ENCODE peak calls at places on chromosome X, in nine cellular contexts. One of them, this sample, is unnamed.

GRCh38 chrX:48487362-48487785 is 11.4 kb downstream of the FTSJ1 start:
- DNase-seq in CD4-positive, alpha-beta memory T cell: no peak
- DNase-seq in IMR-90: peak; percentile 89
- DNase-seq in keratinocyte: peak; percentile 96
- DNase-seq in heart right ventricle: no peak
- DNase-seq in foreskin fibroblast: peak; percentile 83
- DNase-seq in fibroblast of lung: peak; percentile 90
- DNase-seq in mammary epithelial cell: peak; percentile 97
- DNase-seq in astrocyte of the spinal cord: peak; percentile 94
- DNase-seq in this sample: peak; percentile 96

GRCh38 chrX:14290335-14290734 is 239.0 kb upstream of the GLRA2 start:
- DNase-seq in astrocyte of the spinal cord: no peak
- DNase-seq in foreskin fibroblast: no peak
- DNase-seq in mammary epithelial cell: no peak
- DNase-seq in IMR-90: no peak
- DNase-seq in fibroblast of lung: no peak
- DNase-seq in heart right ventricle: no peak
- DNase-seq in CD4-positive, alpha-beta memory T cell: no peak
- DNase-seq in keratinocyte: no peak
- DNase-seq in this sample: peak; percentile 1

GRCh38 chrX:78658851-78659744 is at the start of gene RTL3:
- DNase-seq in heart right ventricle: no peak
- DNase-seq in mammary epithelial cell: peak; percentile 44
- DNase-seq in IMR-90: peak; percentile 78
- DNase-seq in astrocyte of the spinal cord: peak; percentile 88
- DNase-seq in keratinocyte: no peak
- DNase-seq in fibroblast of lung: peak; percentile 56
- DNase-seq in CD4-positive, alpha-beta memory T cell: no peak
- DNase-seq in foreskin fibroblast: peak; percentile 70
- DNase-seq in this sample: peak; percentile 0

GRCh38 chrX:101287402-101287801 is 3.7 kb downstream of the TAF7L start:
- DNase-seq in fibroblast of lung: peak; percentile 56
- DNase-seq in astrocyte of the spinal cord: peak; percentile 60
- DNase-seq in CD4-positive, alpha-beta memory T cell: peak; percentile 31
- DNase-seq in mammary epithelial cell: peak; percentile 25
- DNase-seq in heart right ventricle: no peak
- DNase-seq in IMR-90: peak; percentile 52
- DNase-seq in foreskin fibroblast: peak; percentile 62
- DNase-seq in keratinocyte: no peak
- DNase-seq in this sample: peak; percentile 41

GRCh38 chrX:14029039-14029424 is 660 bp downstream of the GEMIN8 start:
- DNase-seq in fibroblast of lung: peak; percentile 2
- DNase-seq in mammary epithelial cell: peak; percentile 17
- DNase-seq in astrocyte of the spinal cord: no peak
- DNase-seq in heart right ventricle: no peak
- DNase-seq in foreskin fibroblast: peak; percentile 27
- DNase-seq in keratinocyte: no peak
- DNase-seq in CD4-positive, alpha-beta memory T cell: no peak
- DNase-seq in IMR-90: no peak
- DNase-seq in this sample: no peak

GRCh38 chrX:124217289-124218251 is 114.9 kb upstream of the TEX13D start:
- DNase-seq in fibroblast of lung: no peak
- DNase-seq in IMR-90: no peak
- DNase-seq in astrocyte of the spinal cord: peak; percentile 37
- DNase-seq in CD4-positive, alpha-beta memory T cell: peak; percentile 81
- DNase-seq in keratinocyte: peak; percentile 23
- DNase-seq in foreskin fibroblast: peak; percentile 14
- DNase-seq in heart right ventricle: no peak
- DNase-seq in mammary epithelial cell: peak; percentile 83
- DNase-seq in this sample: peak; percentile 47

GRCh38 chrX:111322231-111322855 is 52.1 kb upstream of the CAPN6 start:
- DNase-seq in keratinocyte: no peak
- DNase-seq in foreskin fibroblast: no peak
- DNase-seq in IMR-90: no peak
- DNase-seq in mammary epithelial cell: no peak
- DNase-seq in CD4-positive, alpha-beta memory T cell: no peak
- DNase-seq in astrocyte of the spinal cord: no peak
- DNase-seq in heart right ventricle: no peak
- DNase-seq in fibroblast of lung: no peak
- DNase-seq in this sample: peak; percentile 5

GRCh38 chrX:17046478-17047097 is 100.1 kb downstream of the REPS2 start:
- DNase-seq in IMR-90: peak; percentile 67
- DNase-seq in CD4-positive, alpha-beta memory T cell: peak; percentile 25
- DNase-seq in heart right ventricle: no peak
- DNase-seq in mammary epithelial cell: peak; percentile 56
- DNase-seq in keratinocyte: no peak
- DNase-seq in fibroblast of lung: peak; percentile 84
- DNase-seq in foreskin fibroblast: peak; percentile 76
- DNase-seq in astrocyte of the spinal cord: peak; percentile 69
- DNase-seq in this sample: peak; percentile 67

GRCh38 chrX:27987862-27988646 is 6.8 kb upstream of the DCAF8L1 start:
- DNase-seq in mammary epithelial cell: no peak
- DNase-seq in fibroblast of lung: no peak
- DNase-seq in heart right ventricle: no peak
- DNase-seq in CD4-positive, alpha-beta memory T cell: no peak
- DNase-seq in IMR-90: no peak
- DNase-seq in foreskin fibroblast: no peak
- DNase-seq in astrocyte of the spinal cord: no peak
- DNase-seq in keratinocyte: no peak
- DNase-seq in this sample: no peak

GRCh38 chrX:45769919-45770582 is 569.4 kb upstream of the DIPK2B start:
- DNase-seq in keratinocyte: no peak
- DNase-seq in fibroblast of lung: peak; percentile 96
- DNase-seq in IMR-90: peak; percentile 91
- DNase-seq in heart right ventricle: peak; percentile 43
- DNase-seq in CD4-positive, alpha-beta memory T cell: no peak
- DNase-seq in foreskin fibroblast: peak; percentile 86
- DNase-seq in mammary epithelial cell: peak; percentile 86
- DNase-seq in astrocyte of the spinal cord: peak; percentile 92
- DNase-seq in this sample: peak; percentile 71

GRCh38 chrX:51641421-51642021 is 22.8 kb upstream of the CENPVL3 start:
- DNase-seq in keratinocyte: no peak
- DNase-seq in IMR-90: peak; percentile 60
- DNase-seq in fibroblast of lung: peak; percentile 64
- DNase-seq in foreskin fibroblast: peak; percentile 69
- DNase-seq in astrocyte of the spinal cord: peak; percentile 47
- DNase-seq in CD4-positive, alpha-beta memory T cell: no peak
- DNase-seq in mammary epithelial cell: peak; percentile 19
- DNase-seq in heart right ventricle: no peak
- DNase-seq in this sample: peak; percentile 58

GRCh38 chrX:126929071-126929470 is 109.5 kb downstream of the PRR32 start:
- DNase-seq in fibroblast of lung: no peak
- DNase-seq in astrocyte of the spinal cord: no peak
- DNase-seq in heart right ventricle: no peak
- DNase-seq in foreskin fibroblast: no peak
- DNase-seq in CD4-positive, alpha-beta memory T cell: no peak
- DNase-seq in mammary epithelial cell: no peak
- DNase-seq in IMR-90: no peak
- DNase-seq in keratinocyte: no peak
- DNase-seq in this sample: no peak

GRCh38 chrX:70264784-70265183 is 3.4 kb upstream of the ARR3 start:
- DNase-seq in heart right ventricle: no peak
- DNase-seq in foreskin fibroblast: no peak
- DNase-seq in keratinocyte: no peak
- DNase-seq in astrocyte of the spinal cord: no peak
- DNase-seq in mammary epithelial cell: no peak
- DNase-seq in CD4-positive, alpha-beta memory T cell: no peak
- DNase-seq in fibroblast of lung: peak; percentile 2
- DNase-seq in IMR-90: no peak
- DNase-seq in this sample: no peak

GRCh38 chrX:68994135-68994882 is 165.5 kb downstream of the EFNB1 start:
- DNase-seq in keratinocyte: no peak
- DNase-seq in astrocyte of the spinal cord: no peak
- DNase-seq in CD4-positive, alpha-beta memory T cell: no peak
- DNase-seq in IMR-90: no peak
- DNase-seq in heart right ventricle: no peak
- DNase-seq in mammary epithelial cell: no peak
- DNase-seq in foreskin fibroblast: no peak
- DNase-seq in fibroblast of lung: no peak
- DNase-seq in this sample: no peak

GRCh38 chrX:24619647-24620046 is 27.5 kb downstream of the PCYT1B start:
- DNase-seq in heart right ventricle: no peak
- DNase-seq in IMR-90: peak; percentile 38
- DNase-seq in astrocyte of the spinal cord: peak; percentile 58
- DNase-seq in foreskin fibroblast: peak; percentile 72
- DNase-seq in mammary epithelial cell: peak; percentile 54
- DNase-seq in keratinocyte: no peak
- DNase-seq in CD4-positive, alpha-beta memory T cell: no peak
- DNase-seq in fibroblast of lung: peak; percentile 62
- DNase-seq in this sample: peak; percentile 38

GRCh38 chrX:41164469-41164868 is 79.2 kb downstream of the USP9X start:
- DNase-seq in foreskin fibroblast: no peak
- DNase-seq in mammary epithelial cell: no peak
- DNase-seq in fibroblast of lung: no peak
- DNase-seq in astrocyte of the spinal cord: no peak
- DNase-seq in keratinocyte: no peak
- DNase-seq in CD4-positive, alpha-beta memory T cell: no peak
- DNase-seq in IMR-90: no peak
- DNase-seq in heart right ventricle: no peak
- DNase-seq in this sample: no peak

GRCh38 chrX:107768051-107768450 is 7.5 kb downstream of the TSC22D3 start:
- DNase-seq in foreskin fibroblast: no peak
- DNase-seq in mammary epithelial cell: no peak
- DNase-seq in fibroblast of lung: no peak
- DNase-seq in heart right ventricle: no peak
- DNase-seq in CD4-positive, alpha-beta memory T cell: no peak
- DNase-seq in IMR-90: no peak
- DNase-seq in keratinocyte: no peak
- DNase-seq in astrocyte of the spinal cord: no peak
- DNase-seq in this sample: no peak

GRCh38 chrX:31550169-31550568 is 478.3 kb upstream of the FTHL17 start:
- DNase-seq in astrocyte of the spinal cord: no peak
- DNase-seq in fibroblast of lung: no peak
- DNase-seq in IMR-90: no peak
- DNase-seq in mammary epithelial cell: no peak
- DNase-seq in foreskin fibroblast: no peak
- DNase-seq in keratinocyte: no peak
- DNase-seq in heart right ventricle: no peak
- DNase-seq in CD4-positive, alpha-beta memory T cell: no peak
- DNase-seq in this sample: no peak

DNA sequence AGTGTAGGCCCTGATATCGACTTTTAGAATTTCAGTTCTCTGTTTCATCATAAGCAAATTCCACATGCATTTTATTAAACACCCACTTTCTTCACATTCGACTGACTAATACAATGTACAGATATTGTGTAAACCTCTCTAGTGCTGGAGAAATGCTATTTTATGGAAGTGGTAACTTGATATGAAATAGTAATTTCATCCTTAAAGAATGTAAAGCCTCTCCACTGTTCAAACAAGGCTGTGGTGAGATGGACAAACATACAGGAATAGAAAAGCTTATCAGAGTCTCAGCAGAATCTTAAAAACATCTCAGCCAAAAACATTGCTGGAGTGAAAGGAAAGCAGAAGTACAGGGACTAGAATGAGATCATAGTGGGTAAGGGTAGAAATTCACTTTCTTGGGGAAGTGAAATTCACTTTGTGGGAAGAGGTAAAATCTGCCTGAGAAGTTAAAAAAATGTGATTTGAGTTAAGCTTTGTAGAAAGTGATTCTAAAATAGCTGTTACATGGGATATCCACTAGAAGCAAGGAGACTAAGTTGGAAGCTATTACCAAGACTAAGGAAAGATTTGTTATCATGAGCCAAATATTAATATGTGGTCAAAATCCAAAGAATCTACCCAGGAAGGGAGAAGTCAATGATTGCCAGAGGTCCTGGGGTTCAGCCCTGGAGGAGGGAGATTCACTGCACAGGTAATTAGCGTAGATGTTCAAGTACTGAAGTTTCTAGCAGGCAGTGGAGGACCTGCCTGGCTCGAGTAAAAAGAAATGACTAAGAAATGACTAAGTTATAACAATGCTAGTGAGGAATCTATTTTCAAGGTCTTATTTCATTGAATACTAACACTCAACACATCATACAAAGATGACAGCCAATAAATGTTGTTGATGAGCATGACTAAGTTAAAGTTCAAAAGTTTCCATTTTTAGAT is 398.2 kb upstream of the FAM47C start:
- DNase-seq in fibroblast of lung: peak; percentile 47
- DNase-seq in keratinocyte: no peak
- DNase-seq in mammary epithelial cell: no peak
- DNase-seq in astrocyte of the spinal cord: peak; percentile 1
- DNase-seq in IMR-90: peak; percentile 1
- DNase-seq in foreskin fibroblast: no peak
- DNase-seq in CD4-positive, alpha-beta memory T cell: no peak
- DNase-seq in heart right ventricle: no peak
- DNase-seq in this sample: peak; percentile 61
- H3K4me3 ChIP-seq in fibroblast of lung: no peak overlapping the region
- H3K4me3 ChIP-seq in keratinocyte: no peak overlapping the region
- H3K4me3 ChIP-seq in mammary epithelial cell: no peak overlapping the region
- H3K4me3 ChIP-seq in astrocyte of the spinal cord: no peak overlapping the region
- H3K4me3 ChIP-seq in IMR-90: no peak overlapping the region
- H3K4me3 ChIP-seq in foreskin fibroblast: no peak overlapping the region
- H3K4me3 ChIP-seq in CD4-positive, alpha-beta memory T cell: no peak overlapping the region
- H3K4me3 ChIP-seq in heart right ventricle: no peak overlapping the region
- H3K4me3 ChIP-seq in this sample: no peak overlapping the region

GRCh38 chrX:10039821-10040793 is 72.9 kb downstream of the CLDN34 start:
- DNase-seq in astrocyte of the spinal cord: no peak
- DNase-seq in IMR-90: no peak
- DNase-seq in keratinocyte: no peak
- DNase-seq in mammary epithelial cell: peak; percentile 33
- DNase-seq in heart right ventricle: no peak
- DNase-seq in foreskin fibroblast: peak; percentile 48
- DNase-seq in fibroblast of lung: peak; percentile 20
- DNase-seq in CD4-positive, alpha-beta memory T cell: no peak
- DNase-seq in this sample: peak; percentile 77
- H3K4me3 ChIP-seq in astrocyte of the spinal cord: no peak overlapping the region
- H3K4me3 ChIP-seq in IMR-90: no peak overlapping the region
- H3K4me3 ChIP-seq in keratinocyte: no peak overlapping the region
- H3K4me3 ChIP-seq in mammary epithelial cell: no peak overlapping the region
- H3K4me3 ChIP-seq in heart right ventricle: no peak overlapping the region
- H3K4me3 ChIP-seq in foreskin fibroblast: no peak overlapping the region
- H3K4me3 ChIP-seq in fibroblast of lung: no peak overlapping the region
- H3K4me3 ChIP-seq in CD4-positive, alpha-beta memory T cell: no peak overlapping the region
- H3K4me3 ChIP-seq in this sample: no peak overlapping the region

GRCh38 chrX:153059191-153060094 is 3.2 kb downstream of the PNMA3 start:
- DNase-seq in heart right ventricle: no peak
- DNase-seq in astrocyte of the spinal cord: no peak
- DNase-seq in IMR-90: no peak
- DNase-seq in fibroblast of lung: no peak
- DNase-seq in keratinocyte: no peak
- DNase-seq in foreskin fibroblast: no peak
- DNase-seq in CD4-positive, alpha-beta memory T cell: no peak
- DNase-seq in mammary epithelial cell: no peak
- DNase-seq in this sample: no peak
- H3K4me3 ChIP-seq in heart right ventricle: no peak overlapping the region
- H3K4me3 ChIP-seq in astrocyte of the spinal cord: no peak overlapping the region
- H3K4me3 ChIP-seq in IMR-90: no peak overlapping the region
- H3K4me3 ChIP-seq in fibroblast of lung: no peak overlapping the region
- H3K4me3 ChIP-seq in keratinocyte: no peak overlapping the region
- H3K4me3 ChIP-seq in foreskin fibroblast: no peak overlapping the region
- H3K4me3 ChIP-seq in CD4-positive, alpha-beta memory T cell: no peak overlapping the region
- H3K4me3 ChIP-seq in mammary epithelial cell: no peak overlapping the region
- H3K4me3 ChIP-seq in this sample: no peak overlapping the region

DNA sequence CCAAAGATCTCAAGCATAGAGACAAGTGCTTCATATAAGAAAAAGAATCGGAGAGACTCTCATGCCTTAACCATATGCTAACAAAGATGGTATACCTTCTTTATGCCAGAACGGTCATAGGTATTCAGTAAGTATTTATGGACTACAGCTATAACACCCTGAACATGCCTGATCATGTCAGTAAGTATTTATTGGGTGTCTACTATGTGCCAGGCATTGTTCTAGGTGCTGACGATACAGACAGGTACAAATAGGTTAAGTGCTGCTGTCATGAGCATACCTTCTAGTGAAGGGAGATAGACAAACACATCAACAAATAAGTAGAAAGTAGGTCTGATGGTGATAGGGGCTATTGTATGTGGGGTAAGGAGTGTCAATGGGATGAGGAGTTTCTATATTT is 9.5 kb upstream of the MID1 start:
- DNase-seq in IMR-90: no peak
- DNase-seq in fibroblast of lung: no peak
- DNase-seq in foreskin fibroblast: no peak
- DNase-seq in mammary epithelial cell: peak; percentile 50
- DNase-seq in astrocyte of the spinal cord: no peak
- DNase-seq in keratinocyte: no peak
- DNase-seq in CD4-positive, alpha-beta memory T cell: no peak
- DNase-seq in heart right ventricle: no peak
- DNase-seq in this sample: peak; percentile 57
- H3K4me3 ChIP-seq in IMR-90: no peak overlapping the region
- H3K4me3 ChIP-seq in fibroblast of lung: no peak overlapping the region
- H3K4me3 ChIP-seq in foreskin fibroblast: no peak overlapping the region
- H3K4me3 ChIP-seq in mammary epithelial cell: no peak overlapping the region
- H3K4me3 ChIP-seq in astrocyte of the spinal cord: no peak overlapping the region
- H3K4me3 ChIP-seq in keratinocyte: no peak overlapping the region
- H3K4me3 ChIP-seq in CD4-positive, alpha-beta memory T cell: no peak overlapping the region
- H3K4me3 ChIP-seq in heart right ventricle: no peak overlapping the region
- H3K4me3 ChIP-seq in this sample: no peak overlapping the region